ENCODE peak calls at places on chromosomes 16 and 17, in eight cellular contexts. One of them, this sample, is unnamed.

GRCh38 chr16:2942045-2942444 is 22.0 kb upstream of the KREMEN2 start:
- DNase-seq in AG04449: no peak
- DNase-seq in bronchial epithelial cell: no peak
- DNase-seq in T1000: no peak
- DNase-seq in activated T-cell treated with anti-CD3 and anti-CD28 coated beads, Interleukin-2, amount 50 U/mL, for 72 hours: no peak
- DNase-seq in hippocampal formation: no peak
- DNase-seq in stimulated activated CD4-positive, alpha-beta T cell treated with anti-CD3 and anti-CD28 coated beads, Interleukin-2, amount 100 ng/mL, for 48 hours: no peak
- DNase-seq in foreskin melanocyte: no peak
- DNase-seq in this sample: no peak

GRCh38 chr16:71459510-71459909 is 2.5 kb downstream of the ZNF23 start:
- DNase-seq in stimulated activated CD4-positive, alpha-beta T cell treated with anti-CD3 and anti-CD28 coated beads, Interleukin-2, amount 100 ng/mL, for 48 hours: no peak
- DNase-seq in activated T-cell treated with anti-CD3 and anti-CD28 coated beads, Interleukin-2, amount 50 U/mL, for 72 hours: no peak
- DNase-seq in hippocampal formation: no peak
- DNase-seq in foreskin melanocyte: no peak
- DNase-seq in AG04449: no peak
- DNase-seq in bronchial epithelial cell: no peak
- DNase-seq in T1000: no peak
- DNase-seq in this sample: no peak

GRCh38 chr17:73697872-73698271 is 53.6 kb upstream of the SDK2 start:
- DNase-seq in activated T-cell treated with anti-CD3 and anti-CD28 coated beads, Interleukin-2, amount 50 U/mL, for 72 hours: no peak
- DNase-seq in stimulated activated CD4-positive, alpha-beta T cell treated with anti-CD3 and anti-CD28 coated beads, Interleukin-2, amount 100 ng/mL, for 48 hours: no peak
- DNase-seq in hippocampal formation: no peak
- DNase-seq in T1000: no peak
- DNase-seq in AG04449: no peak
- DNase-seq in foreskin melanocyte: no peak
- DNase-seq in bronchial epithelial cell: no peak
- DNase-seq in this sample: no peak

GRCh38 chr17:8125947-8126305 is 2.0 kb upstream of the HES7 start:
- DNase-seq in bronchial epithelial cell: no peak
- DNase-seq in AG04449: no peak
- DNase-seq in T1000: no peak
- DNase-seq in stimulated activated CD4-positive, alpha-beta T cell treated with anti-CD3 and anti-CD28 coated beads, Interleukin-2, amount 100 ng/mL, for 48 hours: no peak
- DNase-seq in hippocampal formation: no peak
- DNase-seq in foreskin melanocyte: peak
- DNase-seq in activated T-cell treated with anti-CD3 and anti-CD28 coated beads, Interleukin-2, amount 50 U/mL, for 72 hours: peak
- DNase-seq in this sample: no peak

GRCh38 chr17:57832299-57832698 is 17.5 kb downstream of the MRPS23 start:
- DNase-seq in foreskin melanocyte: no peak
- DNase-seq in stimulated activated CD4-positive, alpha-beta T cell treated with anti-CD3 and anti-CD28 coated beads, Interleukin-2, amount 100 ng/mL, for 48 hours: no peak
- DNase-seq in hippocampal formation: no peak
- DNase-seq in T1000: no peak
- DNase-seq in activated T-cell treated with anti-CD3 and anti-CD28 coated beads, Interleukin-2, amount 50 U/mL, for 72 hours: no peak
- DNase-seq in AG04449: no peak
- DNase-seq in bronchial epithelial cell: no peak
- DNase-seq in this sample: no peak

GRCh38 chr16:30946671-30947532 is 2.0 kb upstream of the ORAI3 start:
- DNase-seq in hippocampal formation: no peak
- DNase-seq in stimulated activated CD4-positive, alpha-beta T cell treated with anti-CD3 and anti-CD28 coated beads, Interleukin-2, amount 100 ng/mL, for 48 hours: no peak
- DNase-seq in T1000: no peak
- DNase-seq in AG04449: no peak
- DNase-seq in foreskin melanocyte: no peak
- DNase-seq in activated T-cell treated with anti-CD3 and anti-CD28 coated beads, Interleukin-2, amount 50 U/mL, for 72 hours: no peak
- DNase-seq in bronchial epithelial cell: no peak
- DNase-seq in this sample: no peak

GRCh38 chr17:145671-146541 is 8.5 kb downstream of the SCGB1C2 start:
- DNase-seq in activated T-cell treated with anti-CD3 and anti-CD28 coated beads, Interleukin-2, amount 50 U/mL, for 72 hours: no peak
- DNase-seq in stimulated activated CD4-positive, alpha-beta T cell treated with anti-CD3 and anti-CD28 coated beads, Interleukin-2, amount 100 ng/mL, for 48 hours: no peak
- DNase-seq in bronchial epithelial cell: no peak
- DNase-seq in AG04449: no peak
- DNase-seq in hippocampal formation: no peak
- DNase-seq in T1000: no peak
- DNase-seq in foreskin melanocyte: no peak
- DNase-seq in this sample: peak

GRCh38 chr17:79093270-79093669 is 18.6 kb downstream of the ENGASE start:
- DNase-seq in foreskin melanocyte: no peak
- DNase-seq in AG04449: no peak
- DNase-seq in hippocampal formation: no peak
- DNase-seq in activated T-cell treated with anti-CD3 and anti-CD28 coated beads, Interleukin-2, amount 50 U/mL, for 72 hours: no peak
- DNase-seq in bronchial epithelial cell: no peak
- DNase-seq in T1000: no peak
- DNase-seq in stimulated activated CD4-positive, alpha-beta T cell treated with anti-CD3 and anti-CD28 coated beads, Interleukin-2, amount 100 ng/mL, for 48 hours: no peak
- DNase-seq in this sample: no peak

GRCh38 chr17:34720760-34721159 is 141.4 kb downstream of the TMEM132E start:
- DNase-seq in bronchial epithelial cell: peak
- DNase-seq in hippocampal formation: no peak
- DNase-seq in T1000: no peak
- DNase-seq in stimulated activated CD4-positive, alpha-beta T cell treated with anti-CD3 and anti-CD28 coated beads, Interleukin-2, amount 100 ng/mL, for 48 hours: no peak
- DNase-seq in foreskin melanocyte: no peak
- DNase-seq in AG04449: no peak
- DNase-seq in activated T-cell treated with anti-CD3 and anti-CD28 coated beads, Interleukin-2, amount 50 U/mL, for 72 hours: no peak
- DNase-seq in this sample: no peak

GRCh38 chr17:3750926-3751325 is 27.2 kb downstream of the HASPIN start:
- DNase-seq in foreskin melanocyte: no peak
- DNase-seq in hippocampal formation: no peak
- DNase-seq in AG04449: no peak
- DNase-seq in T1000: no peak
- DNase-seq in bronchial epithelial cell: no peak
- DNase-seq in stimulated activated CD4-positive, alpha-beta T cell treated with anti-CD3 and anti-CD28 coated beads, Interleukin-2, amount 100 ng/mL, for 48 hours: no peak
- DNase-seq in activated T-cell treated with anti-CD3 and anti-CD28 coated beads, Interleukin-2, amount 50 U/mL, for 72 hours: peak
- DNase-seq in this sample: no peak

GRCh38 chr16:19386555-19386954 is 31.1 kb upstream of the TMC5 start:
- DNase-seq in bronchial epithelial cell: no peak
- DNase-seq in activated T-cell treated with anti-CD3 and anti-CD28 coated beads, Interleukin-2, amount 50 U/mL, for 72 hours: no peak
- DNase-seq in stimulated activated CD4-positive, alpha-beta T cell treated with anti-CD3 and anti-CD28 coated beads, Interleukin-2, amount 100 ng/mL, for 48 hours: no peak
- DNase-seq in hippocampal formation: no peak
- DNase-seq in AG04449: no peak
- DNase-seq in foreskin melanocyte: no peak
- DNase-seq in T1000: no peak
- DNase-seq in this sample: no peak

GRCh38 chr16:12500771-12501170 is 302.9 kb downstream of the CPPED1 start:
- DNase-seq in bronchial epithelial cell: no peak
- DNase-seq in AG04449: no peak
- DNase-seq in activated T-cell treated with anti-CD3 and anti-CD28 coated beads, Interleukin-2, amount 50 U/mL, for 72 hours: peak
- DNase-seq in hippocampal formation: no peak
- DNase-seq in T1000: no peak
- DNase-seq in stimulated activated CD4-positive, alpha-beta T cell treated with anti-CD3 and anti-CD28 coated beads, Interleukin-2, amount 100 ng/mL, for 48 hours: no peak
- DNase-seq in foreskin melanocyte: no peak
- DNase-seq in this sample: no peak

GRCh38 chr16:85690469-85691064 is 1.8 kb upstream of the GINS2 start:
- DNase-seq in activated T-cell treated with anti-CD3 and anti-CD28 coated beads, Interleukin-2, amount 50 U/mL, for 72 hours: no peak
- DNase-seq in foreskin melanocyte: no peak
- DNase-seq in AG04449: no peak
- DNase-seq in bronchial epithelial cell: no peak
- DNase-seq in stimulated activated CD4-positive, alpha-beta T cell treated with anti-CD3 and anti-CD28 coated beads, Interleukin-2, amount 100 ng/mL, for 48 hours: no peak
- DNase-seq in T1000: no peak
- DNase-seq in hippocampal formation: no peak
- DNase-seq in this sample: no peak

GRCh38 chr16:31243734-31244670 is 15.8 kb upstream of the ITGAM start:
- DNase-seq in foreskin melanocyte: no peak
- DNase-seq in AG04449: no peak
- DNase-seq in activated T-cell treated with anti-CD3 and anti-CD28 coated beads, Interleukin-2, amount 50 U/mL, for 72 hours: no peak
- DNase-seq in hippocampal formation: peak
- DNase-seq in stimulated activated CD4-positive, alpha-beta T cell treated with anti-CD3 and anti-CD28 coated beads, Interleukin-2, amount 100 ng/mL, for 48 hours: no peak
- DNase-seq in bronchial epithelial cell: no peak
- DNase-seq in T1000: no peak
- DNase-seq in this sample: no peak

GRCh38 chr16:21279501-21279900 is 1.4 kb upstream of the CRYM start:
- DNase-seq in foreskin melanocyte: no peak
- DNase-seq in AG04449: no peak
- DNase-seq in T1000: no peak
- DNase-seq in hippocampal formation: no peak
- DNase-seq in activated T-cell treated with anti-CD3 and anti-CD28 coated beads, Interleukin-2, amount 50 U/mL, for 72 hours: no peak
- DNase-seq in stimulated activated CD4-positive, alpha-beta T cell treated with anti-CD3 and anti-CD28 coated beads, Interleukin-2, amount 100 ng/mL, for 48 hours: no peak
- DNase-seq in bronchial epithelial cell: no peak
- DNase-seq in this sample: no peak

GRCh38 chr16:66899310-66899944 is 19.1 kb downstream of the PDP2 start:
- DNase-seq in activated T-cell treated with anti-CD3 and anti-CD28 coated beads, Interleukin-2, amount 50 U/mL, for 72 hours: no peak
- DNase-seq in hippocampal formation: no peak
- DNase-seq in foreskin melanocyte: no peak
- DNase-seq in bronchial epithelial cell: no peak
- DNase-seq in T1000: no peak
- DNase-seq in stimulated activated CD4-positive, alpha-beta T cell treated with anti-CD3 and anti-CD28 coated beads, Interleukin-2, amount 100 ng/mL, for 48 hours: no peak
- DNase-seq in AG04449: no peak
- DNase-seq in this sample: no peak

GRCh38 chr16:13036600-13036999 is 135.2 kb downstream of the SHISA9 start:
- DNase-seq in T1000: no peak
- DNase-seq in AG04449: no peak
- DNase-seq in foreskin melanocyte: peak
- DNase-seq in activated T-cell treated with anti-CD3 and anti-CD28 coated beads, Interleukin-2, amount 50 U/mL, for 72 hours: peak
- DNase-seq in stimulated activated CD4-positive, alpha-beta T cell treated with anti-CD3 and anti-CD28 coated beads, Interleukin-2, amount 100 ng/mL, for 48 hours: peak
- DNase-seq in hippocampal formation: no peak
- DNase-seq in bronchial epithelial cell: peak
- DNase-seq in this sample: no peak

GRCh38 chr16:81261049-81261648 is 22.7 kb downstream of the BCO1 start:
- DNase-seq in foreskin melanocyte: peak
- DNase-seq in T1000: no peak
- DNase-seq in bronchial epithelial cell: peak
- DNase-seq in hippocampal formation: no peak
- DNase-seq in AG04449: no peak
- DNase-seq in stimulated activated CD4-positive, alpha-beta T cell treated with anti-CD3 and anti-CD28 coated beads, Interleukin-2, amount 100 ng/mL, for 48 hours: peak
- DNase-seq in activated T-cell treated with anti-CD3 and anti-CD28 coated beads, Interleukin-2, amount 50 U/mL, for 72 hours: peak
- DNase-seq in this sample: no peak

GRCh38 chr17:31583795-31584340 is 192.4 kb downstream of the RAB11FIP4 start:
- DNase-seq in foreskin melanocyte: no peak
- DNase-seq in hippocampal formation: no peak
- DNase-seq in activated T-cell treated with anti-CD3 and anti-CD28 coated beads, Interleukin-2, amount 50 U/mL, for 72 hours: no peak
- DNase-seq in T1000: no peak
- DNase-seq in stimulated activated CD4-positive, alpha-beta T cell treated with anti-CD3 and anti-CD28 coated beads, Interleukin-2, amount 100 ng/mL, for 48 hours: no peak
- DNase-seq in bronchial epithelial cell: peak
- DNase-seq in AG04449: no peak
- DNase-seq in this sample: no peak

GRCh38 chr16:67311607-67312449 is 14.7 kb downstream of the KCTD19 start:
- DNase-seq in activated T-cell treated with anti-CD3 and anti-CD28 coated beads, Interleukin-2, amount 50 U/mL, for 72 hours: peak
- DNase-seq in bronchial epithelial cell: peak
- DNase-seq in AG04449: peak
- DNase-seq in hippocampal formation: no peak
- DNase-seq in stimulated activated CD4-positive, alpha-beta T cell treated with anti-CD3 and anti-CD28 coated beads, Interleukin-2, amount 100 ng/mL, for 48 hours: peak
- DNase-seq in T1000: peak
- DNase-seq in foreskin melanocyte: peak
- DNase-seq in this sample: no peak

GRCh38 chr17:31488264-31488981 is 96.9 kb downstream of the RAB11FIP4 start:
- DNase-seq in hippocampal formation: no peak
- DNase-seq in foreskin melanocyte: no peak
- DNase-seq in activated T-cell treated with anti-CD3 and anti-CD28 coated beads, Interleukin-2, amount 50 U/mL, for 72 hours: peak
- DNase-seq in stimulated activated CD4-positive, alpha-beta T cell treated with anti-CD3 and anti-CD28 coated beads, Interleukin-2, amount 100 ng/mL, for 48 hours: no peak
- DNase-seq in bronchial epithelial cell: no peak
- DNase-seq in T1000: no peak
- DNase-seq in AG04449: no peak
- DNase-seq in this sample: peak

GRCh38 chr16:20175358-20175757 is 101.7 kb upstream of the GPR139 start:
- DNase-seq in AG04449: no peak
- DNase-seq in hippocampal formation: no peak
- DNase-seq in T1000: no peak
- DNase-seq in stimulated activated CD4-positive, alpha-beta T cell treated with anti-CD3 and anti-CD28 coated beads, Interleukin-2, amount 100 ng/mL, for 48 hours: no peak
- DNase-seq in foreskin melanocyte: no peak
- DNase-seq in activated T-cell treated with anti-CD3 and anti-CD28 coated beads, Interleukin-2, amount 50 U/mL, for 72 hours: no peak
- DNase-seq in bronchial epithelial cell: no peak
- DNase-seq in this sample: no peak

GRCh38 chr17:17823433-17824118 is 13.2 kb downstream of the SREBF1 start:
- DNase-seq in foreskin melanocyte: no peak
- DNase-seq in T1000: peak
- DNase-seq in bronchial epithelial cell: peak
- DNase-seq in activated T-cell treated with anti-CD3 and anti-CD28 coated beads, Interleukin-2, amount 50 U/mL, for 72 hours: peak
- DNase-seq in hippocampal formation: peak
- DNase-seq in AG04449: no peak
- DNase-seq in stimulated activated CD4-positive, alpha-beta T cell treated with anti-CD3 and anti-CD28 coated beads, Interleukin-2, amount 100 ng/mL, for 48 hours: peak
- DNase-seq in this sample: peak

GRCh38 chr16:72791786-72792185 is 256.1 kb downstream of the ZFHX3 start:
- DNase-seq in activated T-cell treated with anti-CD3 and anti-CD28 coated beads, Interleukin-2, amount 50 U/mL, for 72 hours: no peak
- DNase-seq in foreskin melanocyte: no peak
- DNase-seq in stimulated activated CD4-positive, alpha-beta T cell treated with anti-CD3 and anti-CD28 coated beads, Interleukin-2, amount 100 ng/mL, for 48 hours: no peak
- DNase-seq in T1000: no peak
- DNase-seq in hippocampal formation: no peak
- DNase-seq in AG04449: no peak
- DNase-seq in bronchial epithelial cell: no peak
- DNase-seq in this sample: no peak

GRCh38 chr17:40548982-40549680 is 16.1 kb downstream of the CCR7 start:
- DNase-seq in T1000: peak
- DNase-seq in foreskin melanocyte: peak
- DNase-seq in activated T-cell treated with anti-CD3 and anti-CD28 coated beads, Interleukin-2, amount 50 U/mL, for 72 hours: no peak
- DNase-seq in bronchial epithelial cell: peak
- DNase-seq in AG04449: peak
- DNase-seq in stimulated activated CD4-positive, alpha-beta T cell treated with anti-CD3 and anti-CD28 coated beads, Interleukin-2, amount 100 ng/mL, for 48 hours: no peak
- DNase-seq in hippocampal formation: no peak
- DNase-seq in this sample: peak

GRCh38 chr16:28202147-28202746 is 9.5 kb downstream of the XPO6 start:
- DNase-seq in activated T-cell treated with anti-CD3 and anti-CD28 coated beads, Interleukin-2, amount 50 U/mL, for 72 hours: peak
- DNase-seq in AG04449: no peak
- DNase-seq in T1000: no peak
- DNase-seq in foreskin melanocyte: no peak
- DNase-seq in hippocampal formation: no peak
- DNase-seq in bronchial epithelial cell: no peak
- DNase-seq in stimulated activated CD4-positive, alpha-beta T cell treated with anti-CD3 and anti-CD28 coated beads, Interleukin-2, amount 100 ng/mL, for 48 hours: peak
- DNase-seq in this sample: no peak

GRCh38 chr17:70767102-70767701 is 597.9 kb downstream of the KCNJ2 start:
- DNase-seq in hippocampal formation: peak
- DNase-seq in stimulated activated CD4-positive, alpha-beta T cell treated with anti-CD3 and anti-CD28 coated beads, Interleukin-2, amount 100 ng/mL, for 48 hours: no peak
- DNase-seq in activated T-cell treated with anti-CD3 and anti-CD28 coated beads, Interleukin-2, amount 50 U/mL, for 72 hours: no peak
- DNase-seq in T1000: no peak
- DNase-seq in bronchial epithelial cell: peak
- DNase-seq in AG04449: no peak
- DNase-seq in foreskin melanocyte: peak
- DNase-seq in this sample: no peak

GRCh38 chr17:75125984-75126383 is 5.6 kb downstream of the NT5C start:
- DNase-seq in hippocampal formation: no peak
- DNase-seq in stimulated activated CD4-positive, alpha-beta T cell treated with anti-CD3 and anti-CD28 coated beads, Interleukin-2, amount 100 ng/mL, for 48 hours: no peak
- DNase-seq in AG04449: no peak
- DNase-seq in foreskin melanocyte: no peak
- DNase-seq in activated T-cell treated with anti-CD3 and anti-CD28 coated beads, Interleukin-2, amount 50 U/mL, for 72 hours: no peak
- DNase-seq in bronchial epithelial cell: no peak
- DNase-seq in T1000: no peak
- DNase-seq in this sample: no peak

GRCh38 chr17:63497708-63498483 is 21.0 kb downstream of the ACE start:
- DNase-seq in AG04449: no peak
- DNase-seq in hippocampal formation: no peak
- DNase-seq in bronchial epithelial cell: peak
- DNase-seq in T1000: no peak
- DNase-seq in activated T-cell treated with anti-CD3 and anti-CD28 coated beads, Interleukin-2, amount 50 U/mL, for 72 hours: no peak
- DNase-seq in foreskin melanocyte: no peak
- DNase-seq in stimulated activated CD4-positive, alpha-beta T cell treated with anti-CD3 and anti-CD28 coated beads, Interleukin-2, amount 100 ng/mL, for 48 hours: no peak
- DNase-seq in this sample: no peak

GRCh38 chr17:58335779-58336455 is 7.3 kb upstream of the TSPOAP1 start:
- DNase-seq in hippocampal formation: no peak
- DNase-seq in T1000: no peak
- DNase-seq in AG04449: no peak
- DNase-seq in stimulated activated CD4-positive, alpha-beta T cell treated with anti-CD3 and anti-CD28 coated beads, Interleukin-2, amount 100 ng/mL, for 48 hours: peak
- DNase-seq in foreskin melanocyte: no peak
- DNase-seq in bronchial epithelial cell: no peak
- DNase-seq in activated T-cell treated with anti-CD3 and anti-CD28 coated beads, Interleukin-2, amount 50 U/mL, for 72 hours: peak
- DNase-seq in this sample: peak